ENCODE peak calls at places on chromosomes 4 and X, in nine cellular contexts. K is left ventricle myocardium inferior; W is fibroblast of lung; T is psoas muscle; S is CD8-positive, alpha-beta T cell; B is IMR-90; D is heart left ventricle; Z is mammary epithelial cell; Q is prostate gland. Y is an unnamed sample.

GRCh38 chr4:82706349-82707000 is 92.1 kb downstream of the SCD5 start:
- DNase-seq in Q (no peak), T (no peak), Z (peak; percentile 67), K (no peak), S (no peak), B (no peak), D (no peak), W (peak; percentile 37), Y (no peak)

GRCh38 chrX:49290215-49290614 is 13.2 kb upstream of the GAGE10 start:
- DNase-seq in K (no peak), D (no peak), Q (no peak), B (no peak), Z (no peak), W (no peak), S (no peak), T (no peak), Y (no peak)

GRCh38 chr4:152535236-152535902 is 523 bp downstream of the FBXW7 start:
- DNase-seq in T (no peak), Z (no peak), S (peak; percentile 33), W (no peak), K (peak; percentile 20), Q (no peak), D (peak; percentile 41), B (no peak), Y (no peak)

GRCh38 chr4:176034498-176034897 is 31.1 kb upstream of the WDR17 start:
- DNase-seq in Z (peak; percentile 4), T (no peak), S (no peak), B (peak; percentile 55), Q (no peak), K (no peak), D (no peak), W (peak; percentile 80), Y (peak; percentile 34)

GRCh38 chr4:178165909-178166308 is 723.7 kb upstream of the AGA start:
- DNase-seq in K (no peak), D (no peak), Q (no peak), Z (no peak), B (no peak), T (no peak), W (no peak), S (no peak), Y (no peak)

GRCh38 chrX:17689971-17690409 is 47.3 kb upstream of the SCML1 start:
- DNase-seq in D (no peak), W (peak; percentile 75), Q (peak; percentile 56), K (no peak), T (no peak), S (peak; percentile 13), B (peak; percentile 72), Z (peak; percentile 49), Y (peak; percentile 71)

GRCh38 chr4:73714647-73715046 is 25.7 kb upstream of the CXCL8 start:
- DNase-seq in K (no peak), Q (no peak), T (no peak), B (no peak), Z (no peak), W (no peak), S (no peak), D (no peak), Y (no peak)

GRCh38 chrX:9562851-9563250 is 98.0 kb downstream of the TBL1X start:
- DNase-seq in S (no peak), D (peak; percentile 36), Q (peak; percentile 20), K (no peak), T (no peak), B (peak; percentile 89), Z (peak; percentile 35), W (peak; percentile 87), Y (no peak)

GRCh38 chr4:163196904-163197505 is 30.3 kb upstream of the NAF1 start:
- DNase-seq in D (no peak), Z (no peak), K (no peak), W (no peak), T (no peak), Q (no peak), B (no peak), S (no peak), Y (no peak)

GRCh38 chrX:103464071-103464773 is 55.1 kb downstream of the RAB40A start:
- DNase-seq in K (no peak), S (peak; percentile 20), D (no peak), Z (peak; percentile 36), W (peak; percentile 66), T (no peak), Q (peak; percentile 4), B (peak; percentile 47), Y (peak; percentile 52)

GRCh38 chrX:9166566-9166909 is 132.6 kb upstream of the FAM9B start:
- DNase-seq in S (no peak), K (no peak), W (no peak), T (no peak), Q (no peak), B (no peak), Z (no peak), D (no peak), Y (no peak)

GRCh38 chrX:136268051-136269048 is 17.1 kb upstream of the MAP7D3 start:
- DNase-seq in K (no peak), Q (peak; percentile 4), S (peak; percentile 45), B (peak; percentile 50), T (no peak), D (no peak), W (peak; percentile 54), Z (no peak), Y (peak; percentile 58)

GRCh38 chr4:124177647-124178425 is 534.7 kb downstream of the ANKRD50 start:
- DNase-seq in S (no peak), D (no peak), Z (peak; percentile 81), Q (no peak), T (no peak), B (peak; percentile 91), W (peak; percentile 82), K (no peak), Y (no peak)

GRCh38 chr4:32462944-32463343 is 1742.8 kb downstream of the PCDH7 start:
- DNase-seq in D (no peak), Z (no peak), W (peak; percentile 45), K (no peak), T (no peak), S (no peak), Q (no peak), B (peak; percentile 3), Y (peak; percentile 50)
- TF ChIP-seq CTCF in D (peak; percentile 18), Z (peak; percentile 59), W (peak; percentile 62), K (peak; percentile 25), T (no peak), S (no peak), Q (no peak), B (peak; percentile 34), Y (peak; percentile 64)

GRCh38 chr4:24933684-24934275 is 20.9 kb upstream of the CCDC149 start:
- DNase-seq in Q (no peak), K (no peak), T (no peak), D (no peak), W (no peak), S (no peak), Z (no peak), B (no peak), Y (no peak)
- H3K9me3 ChIP-seq in Q (no peaks in the 10 kb centered on the region), K (peaks cover 29% of the 10 kb centered on the region), T (peaks cover 9% of the 10 kb centered on the region), D (peaks cover 19% of the 10 kb centered on the region), W (no peaks in the 10 kb centered on the region), S (no peaks in the 10 kb centered on the region), Z (no peaks in the 10 kb centered on the region), B (peaks cover 11% of the 10 kb centered on the region), Y (peaks cover 6% of the 10 kb centered on the region)

GRCh38 chr4:31995943-31996901 is 1276.1 kb downstream of the PCDH7 start:
- DNase-seq in S (no peak), D (peak; percentile 22), T (no peak), B (no peak), W (no peak), Z (no peak), Q (no peak), K (no peak), Y (no peak)
- TF ChIP-seq CTCF in S (no peak), D (no peak), T (no peak), B (no peak), W (no peak), Z (no peak), Q (no peak), K (no peak), Y (no peak)

DNA sequence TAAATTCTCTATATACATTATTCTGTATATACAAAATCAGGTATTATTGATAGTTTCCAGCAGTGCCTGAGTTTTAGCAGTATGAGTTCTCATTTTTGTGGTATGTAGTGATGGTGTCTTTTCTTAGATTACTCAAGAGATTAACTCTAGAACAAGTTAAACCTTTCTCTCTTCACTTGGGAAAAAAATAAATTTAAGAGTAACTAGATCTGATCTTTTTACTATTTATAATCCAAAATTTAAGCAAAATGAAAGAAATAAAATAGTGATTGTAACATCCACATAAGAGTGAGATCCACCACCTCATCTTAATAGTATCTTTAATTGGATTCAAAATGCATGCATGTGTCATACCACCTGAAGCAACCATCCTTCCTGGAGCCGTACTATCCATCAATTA is 124.1 kb upstream of the DDX3X start:
- DNase-seq in W (no peak), Z (no peak), D (no peak), K (no peak), B (no peak), Q (no peak), S (no peak), T (no peak), Y (no peak)
- H3K9me3 ChIP-seq in W (no peaks in the 10 kb centered on the region), Z (peaks cover 23% of the 10 kb centered on the region), D (peaks cover 23% of the 10 kb centered on the region), K (peaks cover 30% of the 10 kb centered on the region), B (peaks cover 18% of the 10 kb centered on the region), Q (no peaks in the 10 kb centered on the region), S (peaks cover 3% of the 10 kb centered on the region), T (peaks cover 29% of the 10 kb centered on the region), Y (peaks cover 31% of the 10 kb centered on the region)

DNA sequence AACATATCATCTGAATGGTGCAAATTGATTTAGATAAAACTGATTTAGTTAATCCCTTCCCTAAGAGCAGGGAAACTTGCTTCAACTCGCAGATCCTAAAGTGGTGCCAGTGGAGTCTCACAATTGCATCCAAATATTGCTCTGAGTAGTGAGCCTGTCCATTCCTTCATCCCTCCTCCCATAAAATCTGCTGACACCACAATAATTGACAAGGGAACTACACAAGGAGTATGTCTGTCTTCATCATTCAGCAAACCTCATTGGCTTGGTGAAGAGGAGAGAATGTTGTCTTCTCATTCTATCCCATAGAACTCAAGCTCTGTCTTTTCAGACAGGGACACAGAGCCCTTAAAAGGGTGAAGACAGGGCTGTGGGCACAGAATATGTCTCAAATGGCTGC is 4.2 kb downstream of the MID2 start:
- DNase-seq in S (no peak), D (no peak), T (no peak), Z (no peak), K (no peak), W (no peak), B (no peak), Q (no peak), Y (no peak)
- TF ChIP-seq CTCF in S (no peak), D (no peak), T (no peak), Z (no peak), K (no peak), W (no peak), B (no peak), Q (no peak), Y (no peak)